ENCODE peak calls at places on chromosomes 4 and X, in ten cellular contexts. F is HepG2, Z is mucosa of descending colon, C is brain microvascular endothelial cell, M is A549, L is WTC11, G is foreskin fibroblast, Q is upper lobe of right lung, V is tibial artery, R is nephron progenitor cell. O is an unnamed sample.

GRCh38 chr4:122879001-122879400 is 43.4 kb downstream of the NUDT6 start:
- DNase-seq in F (no peak), Z (no peak), C (no peak), M (no peak), L (no peak), G (peak; percentile 21), Q (no peak), V (no peak), R (no peak), O (no peak)

GRCh38 chr4:185504098-185505047 is 30.9 kb downstream of the PDLIM3 start:
- DNase-seq in F (peak; percentile 95), Z (peak; percentile 79), C (peak; percentile 75), M (no peak), L (no peak), G (peak; percentile 59), Q (peak; percentile 71), V (peak; percentile 74), R (peak; percentile 29), O (peak; percentile 50)

GRCh38 chr4:125244848-125245450 is 69.8 kb upstream of the FAT4 start:
- DNase-seq in F (no peak), Z (no peak), C (no peak), M (no peak), L (no peak), G (peak; percentile 51), Q (no peak), V (no peak), R (no peak), O (no peak)

GRCh38 chr4:85720736-85721135 is 245.8 kb downstream of the ARHGAP24 start:
- DNase-seq in F (peak; percentile 7), Z (no peak), C (peak; percentile 53), M (peak; percentile 17), L (no peak), G (peak; percentile 84), Q (no peak), V (no peak), R (no peak), O (no peak)

GRCh38 chr4:53536328-53536727 is 55.0 kb downstream of the LNX1 start:
- DNase-seq in F (no peak), Z (no peak), C (no peak), M (no peak), L (no peak), G (no peak), Q (no peak), V (no peak), R (no peak), O (no peak)

GRCh38 chr4:1290165-1290977 is 680 bp downstream of the MAEA start:
- DNase-seq in F (no peak), Z (peak; percentile 69), C (no peak), M (no peak), L (no peak), G (peak; percentile 38), Q (no peak), V (no peak), R (peak; percentile 40), O (no peak)

GRCh38 chr4:54146139-54146538 is 46.2 kb downstream of the GSX2 start:
- DNase-seq in F (no peak), Z (peak; percentile 14), C (no peak), M (no peak), L (no peak), G (no peak), Q (no peak), V (no peak), R (no peak), O (no peak)

GRCh38 chr4:141860974-141861373 is 224.6 kb downstream of the IL15 start:
- DNase-seq in F (no peak), Z (peak; percentile 14), C (no peak), M (no peak), L (no peak), G (no peak), Q (no peak), V (no peak), R (no peak), O (no peak)

GRCh38 chrX:49988128-49988527 is 65.7 kb downstream of the CLCN5 start:
- DNase-seq in F (no peak), Z (peak; percentile 31), C (no peak), M (no peak), L (no peak), G (no peak), Q (no peak), V (no peak), R (no peak), O (no peak)

GRCh38 chr4:83114576-83114975 is at the start of gene PLAC8:
- DNase-seq in F (peak; percentile 69), Z (peak; percentile 79), C (no peak), M (no peak), L (no peak), G (peak; percentile 19), Q (no peak), V (no peak), R (no peak), O (no peak)

GRCh38 chrX:22247169-22247568 is 25.5 kb upstream of the CBLL2 start:
- DNase-seq in F (no peak), Z (no peak), C (peak; percentile 14), M (no peak), L (no peak), G (peak; percentile 30), Q (no peak), V (no peak), R (no peak), O (no peak)

GRCh38 chr4:143335979-143336827 is 473 bp upstream of the GAB1 start:
- DNase-seq in F (peak; percentile 71), Z (peak; percentile 89), C (peak; percentile 82), M (peak; percentile 38), L (peak; percentile 92), G (peak; percentile 95), Q (peak; percentile 96), V (peak; percentile 87), R (peak; percentile 86), O (peak; percentile 89)

GRCh38 chrX:40867352-40867751 is 132.0 kb upstream of the MED14 start:
- DNase-seq in F (peak; percentile 57), Z (no peak), C (no peak), M (peak; percentile 31), L (no peak), G (peak; percentile 9), Q (no peak), V (no peak), R (no peak), O (no peak)

GRCh38 chr4:972651-973424 is 531 bp downstream of the DGKQ start:
- DNase-seq in F (no peak), Z (peak; percentile 54), C (no peak), M (peak; percentile 22), L (peak; percentile 46), G (peak; percentile 62), Q (peak; percentile 81), V (no peak), R (peak; percentile 50), O (no peak)

GRCh38 chr4:137819964-137820383 is 287.7 kb upstream of the PCDH18 start:
- DNase-seq in F (peak; percentile 45), Z (peak; percentile 8), C (peak; percentile 36), M (peak; percentile 1), L (peak; percentile 20), G (peak; percentile 76), Q (no peak), V (no peak), R (no peak), O (no peak)

GRCh38 chr4:172168888-172169287 is 355.7 kb downstream of the GALNTL6 start:
- DNase-seq in F (no peak), Z (no peak), C (no peak), M (no peak), L (no peak), G (no peak), Q (no peak), V (no peak), R (no peak), O (no peak)

GRCh38 chrX:68843992-68844391 is 15.2 kb downstream of the EFNB1 start:
- DNase-seq in F (no peak), Z (peak; percentile 14), C (no peak), M (no peak), L (no peak), G (no peak), Q (no peak), V (no peak), R (no peak), O (no peak)
- TF ChIP-seq CTCF in F (no peak), Z (no peak), C (no peak), M (no peak), L (no peak), G (no peak), Q (no peak), V (no peak), R (no peak), O (no peak)

GRCh38 chr4:140653718-140654515 is 85.2 kb upstream of the UCP1 start:
- DNase-seq in F (no peak), Z (no peak), C (peak; percentile 31), M (no peak), L (no peak), G (peak; percentile 74), Q (no peak), V (no peak), R (no peak), O (no peak)
- TF ChIP-seq CTCF in F (no peak), Z (no peak), C (no peak), M (no peak), L (no peak), G (no peak), Q (no peak), V (no peak), R (no peak), O (no peak)

DNA sequence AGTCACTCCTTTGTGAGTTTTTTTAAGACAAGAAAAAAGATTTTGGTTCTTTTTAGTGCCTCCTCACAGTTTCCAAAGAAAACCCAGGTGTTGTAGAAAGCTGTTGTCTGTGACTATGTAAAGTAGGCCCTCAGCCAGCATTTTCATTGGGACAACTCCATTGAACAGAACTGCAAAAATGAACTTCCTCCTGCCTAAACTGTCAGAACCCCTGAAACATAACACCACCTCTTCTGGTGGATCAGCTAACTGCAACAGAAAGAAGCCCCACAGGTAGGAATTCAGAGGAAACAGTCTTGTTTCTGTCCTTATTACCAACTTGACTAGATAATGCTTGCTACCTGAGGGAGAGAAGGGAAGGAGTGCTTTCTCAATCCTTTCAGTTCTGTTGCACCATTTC is 3.4 kb upstream of the ATP11C start:
- DNase-seq in F (no peak), Z (no peak), C (no peak), M (peak; percentile 7), L (no peak), G (no peak), Q (no peak), V (no peak), R (no peak), O (no peak)
- TF ChIP-seq CTCF in F (no peak), Z (no peak), C (no peak), M (no peak), L (no peak), G (no peak), Q (no peak), V (no peak), R (no peak), O (no peak)

GRCh38 chr4:127783026-127783769 is 1.1 kb downstream of the HSPA4L start:
- DNase-seq in F (peak; percentile 77), Z (peak; percentile 62), C (peak; percentile 54), M (peak; percentile 42), L (peak; percentile 57), G (peak; percentile 71), Q (peak; percentile 71), V (peak; percentile 70), R (peak; percentile 40), O (peak; percentile 47)

GRCh38 chr4:127783971-127784519 is 1.9 kb downstream of the HSPA4L start:
- DNase-seq in F (peak; percentile 9), Z (no peak), C (no peak), M (no peak), L (no peak), G (no peak), Q (no peak), V (no peak), R (no peak), O (no peak)

GRCh38 chr4:127793528-127793927 is 11.4 kb downstream of the HSPA4L start:
- DNase-seq in F (no peak), Z (no peak), C (no peak), M (no peak), L (no peak), G (no peak), Q (no peak), V (no peak), R (no peak), O (no peak)

GRCh38 chr4:127788517-127788916 is 6.4 kb downstream of the HSPA4L start:
- DNase-seq in F (peak; percentile 40), Z (no peak), C (no peak), M (no peak), L (no peak), G (no peak), Q (no peak), V (no peak), R (no peak), O (no peak)
- TF ChIP-seq CTCF in F (peak; percentile 71), Z (no peak), C (peak; percentile 37), M (no peak), L (no peak), G (no peak), Q (peak; percentile 25), V (no peak), R (peak; percentile 16), O (no peak)

O was measured in glutamatergic neuron.